ENCODE peak calls at places on chromosomes 3 and 15, in nine cellular contexts. O, N, I, T, V, P, S, G and W are unnamed samples.

GRCh38 chr15:52559583-52559982 is 9.2 kb downstream of the ARPP19 start:
- DNase-seq in O (no peak), V (no peak), T (no peak), I (no peak), N (no peak), G (peak; percentile 49), P (peak; percentile 46), S (no peak), W (no peak)

GRCh38 chr3:162262145-162262544 is 765.5 kb downstream of the OTOL1 start:
- DNase-seq in O (no peak), S (no peak), G (no peak), P (no peak), I (peak; percentile 4), V (no peak), T (no peak), N (no peak), W (no peak)

GRCh38 chr3:49378249-49378899 is 20.2 kb upstream of the GPX1 start:
- DNase-seq in P (no peak), G (no peak), S (peak; percentile 70), T (no peak), O (no peak), V (no peak), N (no peak), I (no peak), W (no peak)

GRCh38 chr3:194512895-194513601 is 26.2 kb upstream of the ATP13A3 start:
- DNase-seq in I (no peak), G (no peak), P (no peak), T (no peak), N (no peak), V (no peak), S (no peak), O (no peak), W (no peak)

GRCh38 chr3:25412269-25412668 is 15.8 kb upstream of the RARB start:
- DNase-seq in V (no peak), I (peak; percentile 75), P (no peak), N (no peak), O (no peak), S (no peak), T (no peak), G (no peak), W (no peak)

GRCh38 chr15:98658831-98659699 is 10.7 kb downstream of the IGF1R start:
- DNase-seq in N (no peak), I (peak; percentile 63), P (no peak), G (peak; percentile 58), S (no peak), V (no peak), O (peak; percentile 48), T (peak; percentile 41), W (peak; percentile 29)

GRCh38 chr3:69182588-69183299 is 60.3 kb upstream of the LMOD3 start:
- DNase-seq in P (peak; percentile 33), V (no peak), S (no peak), O (no peak), N (no peak), T (no peak), G (no peak), I (no peak), W (no peak)

GRCh38 chr3:42055291-42055690 is 35.9 kb upstream of the TRAK1 start:
- DNase-seq in P (no peak), T (no peak), N (no peak), V (no peak), S (no peak), I (no peak), G (no peak), O (no peak), W (no peak)

GRCh38 chr15:31271224-31271635 is 55.4 kb upstream of the KLF13 start:
- DNase-seq in I (no peak), G (no peak), N (no peak), S (no peak), O (peak; percentile 5), T (no peak), V (no peak), P (no peak), W (no peak)

GRCh38 chr15:101386967-101387366 is 91.9 kb upstream of the SNRPA1 start:
- DNase-seq in N (no peak), G (no peak), T (no peak), S (no peak), V (no peak), I (no peak), P (no peak), O (no peak), W (no peak)

GRCh38 chr3:123605789-123606234 is 21.0 kb upstream of the HACD2 start:
- DNase-seq in I (peak; percentile 80), T (peak; percentile 16), V (no peak), S (no peak), P (no peak), N (no peak), O (no peak), G (no peak), W (no peak)

GRCh38 chr3:174821477-174821876 is 37.7 kb upstream of the NAALADL2 start:
- DNase-seq in T (no peak), V (no peak), O (no peak), G (no peak), N (no peak), P (no peak), I (no peak), S (no peak), W (no peak)

GRCh38 chr15:98369081-98369716 is 279.1 kb upstream of the IGF1R start:
- DNase-seq in T (no peak), V (no peak), G (no peak), S (no peak), O (no peak), N (no peak), I (no peak), P (no peak), W (no peak)

GRCh38 chr3:12954891-12955650 is 113.7 kb upstream of the RPL32 start:
- DNase-seq in V (peak; percentile 85), O (peak; percentile 84), I (no peak), S (peak; percentile 82), P (no peak), G (peak; percentile 28), N (no peak), T (no peak), W (no peak)

GRCh38 chr3:7503431-7503830 is 642.5 kb downstream of the GRM7 start:
- DNase-seq in O (no peak), P (no peak), G (no peak), V (no peak), I (no peak), S (no peak), T (no peak), N (no peak), W (no peak)

GRCh38 chr3:7498722-7499121 is 637.8 kb downstream of the GRM7 start:
- DNase-seq in O (no peak), S (no peak), N (no peak), T (no peak), G (no peak), P (no peak), I (no peak), V (no peak), W (no peak)
- H3K9me3 ChIP-seq in O (no peaks in the 10 kb centered on the region), S (no peaks in the 10 kb centered on the region), N (no peaks in the 10 kb centered on the region), T (no peaks in the 10 kb centered on the region), G (no peaks in the 10 kb centered on the region), P (peaks cover 19% of the 10 kb centered on the region), I (no peaks in the 10 kb centered on the region), V (peaks cover under 1% of the 10 kb centered on the region), W (peaks cover 6% of the 10 kb centered on the region)

GRCh38 chr15:42151736-42152135 is 4.7 kb downstream of the PLA2G4F start:
- DNase-seq in T (no peak), S (no peak), N (no peak), I (no peak), O (peak; percentile 4), V (no peak), P (no peak), G (no peak), W (no peak)
- H3K9me3 ChIP-seq in T (no peaks in the 10 kb centered on the region), S (no peaks in the 10 kb centered on the region), N (no peaks in the 10 kb centered on the region), I (no peaks in the 10 kb centered on the region), O (no peaks in the 10 kb centered on the region), V (no peaks in the 10 kb centered on the region), P (no peaks in the 10 kb centered on the region), G (no peaks in the 10 kb centered on the region), W (no peaks in the 10 kb centered on the region)

GRCh38 chr15:62218841-62219240 is 53.8 kb upstream of the C2CD4B start:
- DNase-seq in V (no peak), N (no peak), T (no peak), O (no peak), G (no peak), I (no peak), S (no peak), P (no peak), W (no peak)

GRCh38 chr15:62219799-62220198 is 54.7 kb upstream of the C2CD4B start:
- DNase-seq in V (no peak), O (no peak), S (no peak), N (no peak), P (no peak), G (no peak), T (no peak), I (no peak), W (no peak)

GRCh38 chr15:62228604-62229003 is 63.5 kb upstream of the C2CD4B start:
- DNase-seq in O (no peak), P (no peak), G (no peak), S (no peak), V (no peak), I (no peak), N (no peak), T (no peak), W (no peak)

DNA sequence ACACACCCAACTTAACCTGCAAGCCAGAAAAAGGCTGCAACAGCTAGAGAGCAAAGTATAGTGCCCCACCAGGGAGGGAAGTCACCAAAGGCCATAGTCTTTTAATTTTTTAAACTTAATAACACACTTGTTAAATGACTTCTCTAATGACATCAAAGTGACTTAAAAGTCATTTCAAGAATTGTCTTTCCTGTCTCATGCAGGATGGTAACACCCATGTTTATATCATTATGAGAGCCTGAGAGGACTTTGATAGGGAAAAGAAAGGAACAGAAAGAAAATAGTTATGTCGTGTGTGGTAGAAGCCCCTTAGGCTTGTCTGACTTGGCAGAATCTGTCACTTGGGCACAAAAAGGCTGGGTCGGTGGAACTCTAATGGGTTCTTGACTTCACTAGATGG is 57.9 kb upstream of the C2CD4B start:
- DNase-seq in G (peak; percentile 54), T (no peak), I (no peak), O (no peak), S (no peak), P (no peak), V (no peak), N (no peak), W (no peak)
- H3K9me3 ChIP-seq in G (peaks cover 2% of the 10 kb centered on the region), T (no peaks in the 10 kb centered on the region), I (peaks cover 5% of the 10 kb centered on the region), O (no peaks in the 10 kb centered on the region), S (no peaks in the 10 kb centered on the region), P (peaks cover 4% of the 10 kb centered on the region), V (no peaks in the 10 kb centered on the region), N (no peaks in the 10 kb centered on the region), W (no peaks in the 10 kb centered on the region)

GRCh38 chr15:22257047-22257667 is 176.8 kb downstream of the OR4M2 start:
- DNase-seq in V (no peak), S (no peak), N (no peak), T (no peak), I (peak; percentile 92), P (no peak), O (peak; percentile 12), G (no peak), W (no peak)

GRCh38 chr15:22257668-22258401 is 177.5 kb downstream of the OR4M2 start:
- DNase-seq in P (no peak), G (no peak), O (no peak), T (no peak), I (no peak), V (no peak), N (no peak), S (no peak), W (no peak)

GRCh38 chr15:22262613-22263020 is 182.3 kb downstream of the OR4M2 start:
- DNase-seq in S (peak; percentile 80), V (no peak), O (no peak), P (no peak), N (no peak), G (peak; percentile 84), I (peak; percentile 77), T (no peak), W (no peak)

GRCh38 chr15:22258402-22259150 is 178.2 kb downstream of the OR4M2 start:
- DNase-seq in I (peak; percentile 49), S (no peak), P (no peak), G (no peak), V (no peak), O (no peak), T (no peak), N (no peak), W (no peak)

GRCh38 chr15:22259881-22260421 is 179.6 kb downstream of the OR4M2 start:
- DNase-seq in G (peak; percentile 80), N (no peak), V (no peak), O (no peak), P (no peak), I (no peak), S (no peak), T (no peak), W (no peak)
- H3K9me3 ChIP-seq in G (no peaks in the 10 kb centered on the region), N (no peaks in the 10 kb centered on the region), V (no peaks in the 10 kb centered on the region), O (no peaks in the 10 kb centered on the region), P (peaks cover 56% of the 10 kb centered on the region), I (no peaks in the 10 kb centered on the region), S (no peaks in the 10 kb centered on the region), T (no peaks in the 10 kb centered on the region), W (no peaks in the 10 kb centered on the region)